ENCODE peak calls at places on chromosomes 7 and 10, in six cellular contexts. O, P, J, Z, S and T are unnamed samples.

GRCh38 chr10:73501651-73502050 is 5.8 kb upstream of the PPP3CB start:
- DNase-seq in O (no peak), P (no peak), J (no peak), Z (no peak), S (no peak), T (no peak)

GRCh38 chr10:42652860-42653259 is 14.5 kb upstream of the ZNF33B start:
- DNase-seq in O (no peak), P (no peak), J (no peak), Z (no peak), S (no peak), T (no peak)

GRCh38 chr10:31143331-31143935 is 111.8 kb upstream of the ZNF438 start:
- DNase-seq in O (no peak), P (no peak), J (no peak), Z (no peak), S (no peak), T (peak; percentile 83)

GRCh38 chr7:121313793-121314676 is 14.8 kb upstream of the WNT16 start:
- DNase-seq in O (no peak), P (peak; percentile 12), J (no peak), Z (no peak), S (no peak), T (no peak)

GRCh38 chr7:64515330-64515729 is 47.5 kb downstream of the ZNF680 start:
- DNase-seq in O (no peak), P (no peak), J (no peak), Z (no peak), S (no peak), T (no peak)

GRCh38 chr10:494556-494955 is 194.9 kb downstream of the DIP2C start:
- DNase-seq in O (no peak), P (no peak), J (no peak), Z (peak; percentile 18), S (no peak), T (no peak)

GRCh38 chr7:24245362-24245761 is 38.6 kb upstream of the NPY start:
- DNase-seq in O (no peak), P (no peak), J (no peak), Z (no peak), S (no peak), T (no peak)

GRCh38 chr7:52085610-52086009 is 769.0 kb upstream of the COBL start:
- DNase-seq in O (no peak), P (no peak), J (no peak), Z (no peak), S (no peak), T (no peak)

DNA sequence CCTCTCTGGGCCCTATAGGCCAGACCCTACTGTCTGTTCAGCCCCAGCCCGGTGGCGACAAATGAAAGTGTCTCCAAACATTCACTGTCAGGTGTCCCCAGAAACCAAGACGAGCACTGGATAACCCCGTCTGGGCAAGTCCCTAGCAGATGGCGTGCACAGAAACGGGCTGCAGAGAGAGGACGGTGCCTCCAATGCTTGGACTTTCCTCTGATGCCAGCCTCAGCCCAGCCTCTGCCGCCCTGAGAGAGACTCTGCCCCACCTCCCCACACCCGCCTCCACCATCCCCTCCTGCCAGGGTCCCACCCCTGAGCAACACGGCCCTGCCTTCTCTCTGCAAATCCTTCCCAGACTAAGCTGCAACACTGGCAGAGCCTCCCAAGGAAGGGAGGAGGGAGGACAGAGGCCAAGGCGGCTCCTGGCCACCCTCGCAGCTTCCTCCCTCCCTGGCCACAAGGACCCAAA is 7.4 kb upstream of the LFNG start:
- DNase-seq in O (no peak), P (peak; percentile 42), J (no peak), Z (no peak), S (no peak), T (no peak)
- TF ChIP-seq POLR2AphosphoS5 in O (no peak), P (no peak), J (no peak), Z (no peak), S (no peak), T (no peak)

GRCh38 chr7:35261476-35262285 is 7.8 kb upstream of the TBX20 start:
- DNase-seq in O (no peak), P (no peak), J (no peak), Z (no peak), S (no peak), T (no peak)
- TF ChIP-seq CTCF in O (no peak), P (no peak), J (no peak), Z (no peak), S (no peak), T (no peak)

GRCh38 chr7:126783613-126784012 is 469.1 kb downstream of the GRM8 start:
- DNase-seq in O (no peak), P (no peak), J (no peak), Z (no peak), S (no peak), T (no peak)

GRCh38 chr7:126776506-126776905 is 476.2 kb downstream of the GRM8 start:
- DNase-seq in O (no peak), P (no peak), J (no peak), Z (no peak), S (no peak), T (no peak)

GRCh38 chr7:126778101-126778500 is 474.6 kb downstream of the GRM8 start:
- DNase-seq in O (no peak), P (no peak), J (no peak), Z (no peak), S (no peak), T (no peak)

GRCh38 chr7:126780993-126781392 is 471.7 kb downstream of the GRM8 start:
- DNase-seq in O (no peak), P (no peak), J (no peak), Z (no peak), S (no peak), T (no peak)
- TF ChIP-seq POLR2A in O (no peak), P (no peak), J (no peak), Z (no peak), S (no peak), T (no peak)

DNA sequence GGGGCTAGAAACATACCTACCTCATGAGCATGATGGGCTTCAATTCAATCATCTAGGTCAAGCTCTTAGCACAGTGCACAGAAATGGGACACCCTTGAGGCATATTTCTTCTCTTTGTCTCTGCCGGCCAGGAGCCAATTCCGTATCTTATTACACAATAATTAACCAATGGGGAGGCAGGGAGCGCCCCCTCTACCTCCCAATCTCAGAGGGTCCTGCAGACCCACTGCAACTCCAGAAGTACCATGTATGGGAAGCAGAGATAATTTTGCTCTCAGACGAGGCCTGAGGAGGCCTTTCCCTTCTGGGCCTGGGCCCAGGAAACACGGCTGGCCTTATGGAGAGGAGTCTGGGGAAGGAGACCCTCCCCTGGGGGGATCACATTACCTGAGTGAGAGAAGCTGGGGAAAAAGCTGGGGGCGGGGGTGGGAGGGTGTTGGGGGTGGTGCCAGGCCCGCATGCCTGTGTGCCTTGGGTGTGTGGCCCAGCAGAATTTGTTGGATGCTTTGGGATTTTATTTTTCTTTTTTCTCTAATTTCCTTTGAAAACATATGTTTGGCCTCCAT is 155.5 kb downstream of the UBE2H start:
- DNase-seq in O (no peak), P (no peak), J (no peak), Z (peak; percentile 29), S (no peak), T (no peak)
- TF ChIP-seq POLR2AphosphoS5 in O (no peak), P (no peak), J (no peak), Z (no peak), S (no peak), T (no peak)